ENCODE peak calls at places on chromosomes 6 and 20, in five cellular contexts. Z is stimulated activated CD8-positive, alpha-beta memory T cell treated with anti-CD3 and anti-CD28 coated beads, Interleukin-4, amount 100 ng/mL, for 48 hours; V is Daoy; B is cardiac muscle cell; Q is GM04503. I is an unnamed sample.
A peak's percentile ranks its signal among the peaks of the same experiment; 100 is the strongest.

GRCh38 chr6:29516108-29516507 is 28.4 kb upstream of the MAS1L start:
- DNase-seq in Z (peak; percentile 43), V (peak; percentile 89), B (no peak), Q (no peak), I (peak; percentile 66)

GRCh38 chr6:166957087-166957804 is 896 bp upstream of the RNASET2 start:
- DNase-seq in Z (peak; percentile 65), V (no peak), B (no peak), Q (no peak), I (no peak)

GRCh38 chr20:41173791-41174341 is 36.5 kb downstream of the PLCG1 start:
- DNase-seq in Z (peak; percentile 16), V (no peak), B (no peak), Q (no peak), I (peak; percentile 38)

GRCh38 chr6:41650120-41650519 is 11.9 kb downstream of the MDFI start:
- DNase-seq in Z (no peak), V (no peak), B (no peak), Q (no peak), I (no peak)

GRCh38 chr20:36687850-36688249 is 41.9 kb upstream of the SLA2 start:
- DNase-seq in Z (no peak), V (no peak), B (no peak), Q (no peak), I (no peak)

GRCh38 chr20:15642676-15643075 is 930.6 kb downstream of the KIF16B start:
- DNase-seq in Z (no peak), V (no peak), B (no peak), Q (peak; percentile 31), I (no peak)

GRCh38 chr6:170344631-170345576 is 38.3 kb downstream of the FAM120B start:
- DNase-seq in Z (peak; percentile 28), V (peak; percentile 86), B (no peak), Q (peak; percentile 26), I (peak; percentile 92)

GRCh38 chr20:60306105-60306504 is 347.9 kb downstream of the CDH26 start:
- DNase-seq in Z (no peak), V (no peak), B (no peak), Q (no peak), I (no peak)

GRCh38 chr6:137692806-137693205 is 174.3 kb upstream of the TNFAIP3 start:
- DNase-seq in Z (no peak), V (peak; percentile 89), B (no peak), Q (no peak), I (peak; percentile 64)

GRCh38 chr6:54847799-54848597 is 1.4 kb downstream of the FAM83B start:
- DNase-seq in Z (no peak), V (no peak), B (no peak), Q (no peak), I (peak; percentile 66)

GRCh38 chr6:121592955-121593665 is 157.7 kb downstream of the GJA1 start:
- DNase-seq in Z (no peak), V (no peak), B (no peak), Q (no peak), I (peak; percentile 57)

GRCh38 chr20:40082436-40082835 is 606.6 kb downstream of the MAFB start:
- DNase-seq in Z (no peak), V (no peak), B (no peak), Q (no peak), I (no peak)

GRCh38 chr20:25033250-25033940 is 24.5 kb downstream of the ACSS1 start:
- DNase-seq in Z (no peak), V (no peak), B (no peak), Q (no peak), I (no peak)

GRCh38 chr6:34475167-34476047 is 9.5 kb downstream of the PACSIN1 start:
- DNase-seq in Z (no peak), V (no peak), B (no peak), Q (no peak), I (no peak)

GRCh38 chr6:43308990-43309477 is 408 bp upstream of the CRIP3 start:
- DNase-seq in Z (no peak), V (no peak), B (no peak), Q (no peak), I (no peak)

GRCh38 chr6:15796130-15796766 is 133.4 kb upstream of the DTNBP1 start:
- DNase-seq in Z (no peak), V (no peak), B (no peak), Q (no peak), I (no peak)

GRCh38 chr6:133895573-133896343 is 6.8 kb downstream of the TCF21 start:
- DNase-seq in Z (no peak), V (peak; percentile 22), B (peak; percentile 63), Q (no peak), I (peak; percentile 66)

GRCh38 chr6:88814909-88815308 is 148.5 kb downstream of the RNGTT start:
- DNase-seq in Z (no peak), V (peak; percentile 2), B (no peak), Q (no peak), I (no peak)

GRCh38 chr20:13105864-13106457 is 97.2 kb downstream of the SPTLC3 start:
- DNase-seq in Z (no peak), V (peak; percentile 15), B (peak; percentile 57), Q (no peak), I (no peak)

GRCh38 chr20:41392295-41392694 is 25.7 kb upstream of the EMILIN3 start:
- DNase-seq in Z (no peak), V (peak; percentile 12), B (no peak), Q (no peak), I (no peak)

GRCh38 chr6:26556263-26557070 is 18.3 kb downstream of the HMGN4 start:
- DNase-seq in Z (peak; percentile 78), V (peak; percentile 95), B (no peak), Q (peak; percentile 84), I (peak; percentile 77)

GRCh38 chr6:53605543-53606235 is 59.9 kb downstream of the KLHL31 start:
- DNase-seq in Z (no peak), V (no peak), B (no peak), Q (no peak), I (peak; percentile 67)

GRCh38 chr20:48563191-48563884 is 264.5 kb downstream of the PREX1 start:
- DNase-seq in Z (peak; percentile 25), V (no peak), B (no peak), Q (no peak), I (no peak)

GRCh38 chr6:4780360-4780812 is 4.2 kb downstream of the CDYL start:
- DNase-seq in Z (no peak), V (peak; percentile 73), B (no peak), Q (no peak), I (peak; percentile 92)

GRCh38 chr6:145247677-145248419 is 487.5 kb downstream of the EPM2A start:
- DNase-seq in Z (no peak), V (peak; percentile 64), B (no peak), Q (peak; percentile 49), I (no peak)

GRCh38 chr6:26103141-26103769 is 16.0 kb downstream of the HFE start:
- DNase-seq in Z (no peak), V (peak; percentile 45), B (no peak), Q (no peak), I (no peak)

GRCh38 chr6:2993755-2994317 is 5.9 kb upstream of the NQO2 start:
- DNase-seq in Z (no peak), V (no peak), B (no peak), Q (no peak), I (no peak)

GRCh38 chr6:89022747-89023289 is 57.7 kb upstream of the PNRC1 start:
- DNase-seq in Z (no peak), V (no peak), B (no peak), Q (no peak), I (no peak)

GRCh38 chr20:59253779-59254319 is 46.6 kb upstream of the EDN3 start:
- DNase-seq in Z (peak; percentile 47), V (peak; percentile 58), B (no peak), Q (no peak), I (no peak)

GRCh38 chr6:31353508-31353907 is 3.5 kb downstream of the HLA-B start:
- DNase-seq in Z (no peak), V (no peak), B (no peak), Q (no peak), I (no peak)

GRCh38 chr20:34558320-34559202 is at the start of gene MAP1LC3A:
- DNase-seq in Z (peak; percentile 96), V (peak; percentile 90), B (peak; percentile 90), Q (peak; percentile 49), I (peak; percentile 91)

GRCh38 chr20:52103911-52104545 is 87.6 kb downstream of the ZFP64 start:
- DNase-seq in Z (peak; percentile 30), V (peak; percentile 37), B (no peak), Q (no peak), I (peak; percentile 63)

GRCh38 chr6:84618046-84618752 is 146.2 kb downstream of the TBX18 start:
- DNase-seq in Z (no peak), V (peak; percentile 84), B (peak; percentile 95), Q (peak; percentile 87), I (peak; percentile 51)

GRCh38 chr6:169495601-169496000 is 206.2 kb downstream of the WDR27 start:
- DNase-seq in Z (no peak), V (no peak), B (no peak), Q (no peak), I (no peak)

GRCh38 chr6:33151050-33151449 is 41.2 kb downstream of the COL11A2 start:
- DNase-seq in Z (no peak), V (no peak), B (no peak), Q (no peak), I (no peak)

GRCh38 chr6:797479-798077 is 104.6 kb upstream of the EXOC2 start:
- DNase-seq in Z (peak; percentile 55), V (peak; percentile 60), B (peak; percentile 72), Q (no peak), I (no peak)

I was measured in islet precursor cell.